ENCODE peak calls at places on chromosomes 16 and 17, in eight cellular contexts. L is MV-4-11, I is AG04449, N is GM18507, R is activated T-cell treated with anti-CD3 and anti-CD28 coated beads for 24 hours, M is HuH-7.5, K is ACHN, S is psoas muscle. E is an unnamed sample.
A peak's percentile ranks its signal among the peaks of the same experiment; 100 is the strongest.

GRCh38 chr16:17058471-17058870 is 412.3 kb downstream of the XYLT1 start:
- DNase-seq in L (no peak), I (no peak), N (no peak), R (no peak), M (no peak), K (no peak), S (no peak), E (no peak)

GRCh38 chr16:22938647-22939046 is 124.7 kb downstream of the HS3ST2 start:
- DNase-seq in L (peak; percentile 15), I (no peak), N (no peak), R (no peak), M (no peak), K (no peak), S (no peak), E (no peak)

GRCh38 chr17:5975651-5976050 is 94.5 kb upstream of the WSCD1 start:
- DNase-seq in L (no peak), I (no peak), N (no peak), R (no peak), M (no peak), K (no peak), S (no peak), E (no peak)

GRCh38 chr16:46775214-46775613 is 27.1 kb upstream of the MYLK3 start:
- DNase-seq in L (no peak), I (no peak), N (no peak), R (no peak), M (no peak), K (no peak), S (no peak), E (no peak)

GRCh38 chr17:68289936-68290267 is 1.0 kb downstream of the SLC16A6 start:
- DNase-seq in L (no peak), I (no peak), N (no peak), R (no peak), M (no peak), K (no peak), S (no peak), E (no peak)

GRCh38 chr17:78166416-78166815 is 2.0 kb upstream of the SYNGR2 start:
- DNase-seq in L (no peak), I (no peak), N (no peak), R (no peak), M (no peak), K (no peak), S (no peak), E (no peak)

GRCh38 chr17:51362818-51363598 is 102.7 kb downstream of the UTP18 start:
- DNase-seq in L (no peak), I (no peak), N (no peak), R (no peak), M (no peak), K (no peak), S (no peak), E (no peak)

GRCh38 chr16:47359478-47359877 is 101.4 kb downstream of the ITFG1 start:
- DNase-seq in L (no peak), I (no peak), N (no peak), R (no peak), M (no peak), K (peak; percentile 8), S (no peak), E (no peak)

GRCh38 chr16:31700530-31701388 is 172.8 kb upstream of the ZNF267 start:
- DNase-seq in L (peak; percentile 70), I (no peak), N (peak; percentile 33), R (peak; percentile 82), M (no peak), K (peak; percentile 70), S (peak; percentile 79), E (peak; percentile 74)

GRCh38 chr17:45234641-45235040 is 13.0 kb downstream of the FMNL1 start:
- DNase-seq in L (no peak), I (no peak), N (no peak), R (no peak), M (peak; percentile 88), K (peak; percentile 44), S (no peak), E (no peak)

GRCh38 chr17:57648720-57649119 is 96.4 kb downstream of the CCDC182 start:
- DNase-seq in L (no peak), I (no peak), N (no peak), R (no peak), M (no peak), K (no peak), S (no peak), E (no peak)